ENCODE peak calls at places on chromosome 4, in nine cellular contexts. H is CD8-positive, alpha-beta T cell; K is astrocyte; P is endodermal cell; Y is tibial artery; V is body of pancreas; G is esophagus squamous epithelium; T is fibroblast of lung; B is upper lobe of right lung. C is an unnamed sample. For H3K36me3, the result is how much of the 10 kb centered on the place peaks cover.

GRCh38 chr4:92047209-92047877 is 256.4 kb upstream of the GRID2 start:
- DNase-seq in K (peak), H (no peak), T (peak), B (no peak), P (no peak), G (no peak), Y (no peak), V (no peak), C (no peak)

GRCh38 chr4:99359480-99360204 is 7.1 kb upstream of the ADH1C start:
- DNase-seq in Y (no peak), H (no peak), P (no peak), B (no peak), K (no peak), V (no peak), G (no peak), T (no peak), C (no peak)

GRCh38 chr4:163554870-163555465 is 60.5 kb downstream of the TMA16 start:
- DNase-seq in G (no peak), V (no peak), H (no peak), T (peak), K (no peak), B (no peak), Y (no peak), P (no peak), C (peak)

GRCh38 chr4:86451560-86452322 is 91.9 kb upstream of the MAPK10 start:
- DNase-seq in G (no peak), V (no peak), H (no peak), K (peak), B (no peak), T (peak), Y (no peak), P (peak), C (peak)

GRCh38 chr4:171203425-171203824 is 609.8 kb upstream of the GALNTL6 start:
- DNase-seq in P (no peak), H (no peak), G (no peak), K (peak), T (no peak), B (no peak), V (peak), Y (no peak), C (peak)

GRCh38 chr4:78737951-78738350 is 38.2 kb upstream of the BMP2K start:
- DNase-seq in T (no peak), H (no peak), Y (no peak), P (no peak), B (no peak), K (no peak), G (no peak), V (no peak), C (no peak)

GRCh38 chr4:4182835-4183568 is 43.7 kb downstream of the OTOP1 start:
- DNase-seq in H (no peak), Y (no peak), K (no peak), V (no peak), B (no peak), G (no peak), P (peak), T (peak), C (no peak)

GRCh38 chr4:107379054-107379869 is 340.8 kb downstream of the PAPSS1 start:
- DNase-seq in K (peak), B (no peak), P (no peak), H (no peak), V (no peak), Y (no peak), T (peak), G (no peak), C (peak)

GRCh38 chr4:124970011-124970410 is 257.5 kb upstream of the ANKRD50 start:
- DNase-seq in P (no peak), T (peak), K (peak), H (no peak), B (no peak), V (no peak), Y (no peak), G (no peak), C (peak)

GRCh38 chr4:88661724-88662123 is 35.9 kb downstream of the NAP1L5 start:
- DNase-seq in K (peak), B (no peak), V (no peak), Y (no peak), G (no peak), T (peak), P (no peak), H (no peak), C (peak)

GRCh38 chr4:42709392-42710065 is 52.6 kb upstream of the ATP8A1 start:
- DNase-seq in G (no peak), K (no peak), T (no peak), Y (no peak), B (no peak), V (no peak), P (no peak), H (no peak), C (no peak)

GRCh38 chr4:151004222-151004621 is 10.9 kb downstream of the LRBA start:
- DNase-seq in V (no peak), P (no peak), T (peak), B (no peak), G (no peak), K (peak), Y (no peak), H (no peak), C (peak)

GRCh38 chr4:151604238-151604637 is 156.6 kb downstream of the GATB start:
- DNase-seq in T (peak), V (no peak), G (no peak), H (no peak), K (no peak), Y (no peak), P (no peak), B (no peak), C (peak)

GRCh38 chr4:155999743-156000142 is 46.1 kb upstream of the CTSO start:
- DNase-seq in P (peak), Y (no peak), T (peak), V (no peak), G (no peak), B (no peak), H (no peak), K (no peak), C (no peak)

GRCh38 chr4:119861731-119862130 is 204.9 kb downstream of the MAD2L1 start:
- DNase-seq in T (no peak), P (no peak), K (peak), Y (no peak), V (no peak), G (no peak), B (no peak), H (no peak), C (no peak)

GRCh38 chr4:4625488-4625887 is 83.6 kb upstream of the STX18 start:
- DNase-seq in T (peak), K (no peak), V (no peak), Y (no peak), B (no peak), P (no peak), G (no peak), H (no peak), C (no peak)

GRCh38 chr4:91340843-91341242 is 962.9 kb upstream of the GRID2 start:
- DNase-seq in Y (no peak), B (no peak), V (no peak), G (no peak), P (no peak), H (no peak), T (no peak), K (no peak), C (no peak)

GRCh38 chr4:59537231-59537886 is 1662.8 kb upstream of the ADGRL3 start:
- DNase-seq in K (no peak), H (no peak), V (no peak), T (no peak), P (no peak), G (no peak), B (no peak), Y (no peak), C (peak)

GRCh38 chr4:150115851-150116250 is 37.6 kb downstream of the DCLK2 start:
- DNase-seq in B (no peak), G (no peak), V (no peak), T (no peak), Y (no peak), K (no peak), H (no peak), P (no peak), C (peak)

DNA sequence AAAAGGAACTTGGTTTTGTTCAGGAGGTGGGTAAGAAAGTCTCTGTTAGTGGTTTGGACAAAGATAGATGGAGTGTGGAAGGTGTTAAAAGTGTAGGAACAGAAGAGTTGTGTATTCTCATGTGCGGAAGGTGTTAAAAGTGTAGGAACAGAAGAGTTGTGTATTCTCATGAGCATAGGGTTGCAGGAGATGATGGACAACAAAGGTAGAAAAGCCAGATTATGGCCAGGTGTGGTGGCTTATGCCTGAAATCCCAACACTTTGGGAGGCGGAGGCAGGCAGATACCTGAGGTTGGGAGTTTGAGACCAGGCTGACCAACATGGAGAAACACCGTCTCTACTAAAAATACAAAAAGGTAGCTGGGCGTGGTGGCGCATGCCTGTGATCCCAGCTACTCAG is 2.5 kb downstream of the RPL34 start:
- DNase-seq in K (no peak), B (no peak), T (no peak), H (no peak), V (no peak), Y (no peak), G (no peak), P (no peak), C (no peak)
- H3K36me3 ChIP-seq in K (under half), B (half or more), T (under half), H (under half), V (under half), Y (half or more), G (under half), P (half or more), C (under half)

GRCh38 chr4:56671860-56672259 is 9.2 kb downstream of the HOPX start:
- DNase-seq in T (peak), B (no peak), P (no peak), G (no peak), H (no peak), K (no peak), V (no peak), Y (no peak), C (peak)

GRCh38 chr4:56662782-56663468 is 18.2 kb downstream of the HOPX start:
- DNase-seq in P (peak), G (no peak), V (no peak), B (no peak), Y (no peak), H (no peak), K (no peak), T (no peak), C (no peak)

GRCh38 chr4:56671373-56671772 is 9.7 kb downstream of the HOPX start:
- DNase-seq in K (no peak), B (no peak), V (no peak), T (no peak), G (no peak), H (no peak), P (no peak), Y (no peak), C (no peak)

GRCh38 chr4:56666279-56666678 is 14.8 kb downstream of the HOPX start:
- DNase-seq in B (no peak), G (no peak), Y (no peak), K (no peak), P (no peak), V (no peak), T (no peak), H (no peak), C (no peak)

GRCh38 chr4:56668267-56668666 is 12.8 kb downstream of the HOPX start:
- DNase-seq in Y (no peak), H (no peak), P (peak), V (no peak), K (no peak), T (peak), B (no peak), G (no peak), C (no peak)
- TF ChIP-seq CTCF in Y (peak), H (no peak), P (peak), V (no peak), K (no peak), T (peak), B (peak), G (no peak), C (peak)

GRCh38 chr4:185542626-185543336 is 7.5 kb upstream of the PDLIM3 start:
- DNase-seq in B (no peak), H (no peak), V (peak), Y (peak), K (peak), G (no peak), T (peak), P (no peak), C (no peak)

GRCh38 chr4:185541251-185541671 is 6.0 kb upstream of the PDLIM3 start:
- DNase-seq in K (peak), G (no peak), V (no peak), T (peak), B (no peak), H (no peak), P (no peak), Y (peak), C (no peak)

GRCh38 chr4:185540040-185540439 is 4.7 kb upstream of the PDLIM3 start:
- DNase-seq in K (no peak), G (no peak), Y (no peak), P (no peak), V (no peak), T (no peak), B (no peak), H (no peak), C (no peak)

GRCh38 chr4:185538806-185539205 is 3.5 kb upstream of the PDLIM3 start:
- DNase-seq in K (no peak), H (no peak), Y (no peak), G (no peak), B (no peak), T (no peak), P (no peak), V (no peak), C (no peak)

DNA sequence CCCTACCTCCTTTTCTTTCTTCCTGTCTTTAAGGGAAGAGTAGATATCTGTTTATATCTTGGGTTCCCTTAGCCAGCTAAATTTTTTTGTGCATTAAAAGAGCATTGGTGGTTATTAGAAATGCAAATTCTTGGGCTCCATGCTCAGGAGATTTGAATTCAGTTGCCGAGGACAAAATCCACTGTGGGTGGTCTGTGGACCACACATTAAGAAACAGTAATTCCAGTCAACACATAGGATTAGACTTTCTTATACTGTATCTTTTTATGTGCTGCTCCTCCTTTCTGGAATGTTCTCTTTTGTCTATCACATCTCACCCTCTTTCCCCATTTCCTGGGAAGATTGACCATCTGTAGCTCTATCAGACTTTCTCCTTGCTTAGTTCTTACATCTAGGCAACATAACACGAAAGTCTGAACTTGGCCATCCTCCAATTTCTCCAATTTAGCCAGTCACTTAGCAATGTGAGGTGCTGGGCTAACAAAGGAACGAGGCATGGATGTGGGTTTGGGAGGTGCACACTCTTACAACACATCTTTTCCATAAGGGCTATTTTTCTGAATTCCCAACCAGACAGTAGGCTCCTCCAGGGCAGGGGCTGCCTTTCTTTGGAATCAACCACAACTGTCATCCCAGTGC is 5.3 kb upstream of the PDLIM3 start:
- DNase-seq in Y (no peak), T (no peak), H (no peak), V (no peak), K (no peak), P (no peak), B (no peak), G (no peak), C (no peak)
- H3K4me3 ChIP-seq in Y (no peak), T (no peak), H (no peak), V (no peak), K (no peak), P (no peak), B (no peak), G (no peak), C (no peak)

GRCh38 chr4:2914220-2915126 is 48.7 kb downstream of the NOP14 start:
- DNase-seq in V (no peak), Y (no peak), H (no peak), B (peak), P (no peak), K (no peak), G (no peak), T (no peak), C (no peak)
- H3K36me3 ChIP-seq in V (under half), Y (half or more), H (under half), B (half or more), P (half or more), K (under half), G (under half), T (under half), C (under half)

DNA sequence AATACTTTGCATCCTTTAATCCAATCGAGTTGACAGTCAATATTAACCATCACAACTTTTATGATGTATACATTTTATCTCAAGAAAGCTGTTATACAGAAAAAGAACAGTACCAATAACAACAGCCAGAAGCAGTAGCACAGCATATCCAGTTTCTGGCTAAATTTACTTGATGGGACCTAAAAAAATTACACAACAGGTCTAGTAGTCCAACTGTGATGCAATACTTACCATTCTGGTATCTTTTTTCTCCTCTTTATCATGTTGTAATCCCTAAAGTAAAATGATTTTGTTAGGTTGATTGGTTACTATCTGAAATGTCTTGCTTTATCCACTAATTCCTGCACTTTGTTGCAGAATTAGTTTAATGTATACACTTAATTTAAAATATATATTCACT is 1150.6 kb downstream of the FAT4 start:
- DNase-seq in V (no peak), K (no peak), H (no peak), B (no peak), Y (no peak), G (no peak), P (no peak), T (peak), C (no peak)
- TF ChIP-seq CTCF in V (no peak), K (no peak), H (no peak), B (no peak), Y (no peak), G (no peak), P (no peak), T (no peak), C (no peak)

GRCh38 chr4:72194046-72194445 is 162.2 kb downstream of the NPFFR2 start:
- DNase-seq in G (no peak), T (no peak), V (no peak), K (no peak), B (no peak), Y (no peak), H (no peak), P (no peak), C (no peak)
- H3K4me3 ChIP-seq in G (no peak), T (no peak), V (no peak), K (no peak), B (no peak), Y (no peak), H (no peak), P (no peak), C (no peak)

GRCh38 chr4:127889903-127890302 is 9.2 kb downstream of the PLK4 start:
- DNase-seq in T (no peak), Y (no peak), P (no peak), B (no peak), K (peak), H (no peak), V (no peak), G (no peak), C (no peak)

GRCh38 chr4:127888559-127888958 is 7.9 kb downstream of the PLK4 start:
- DNase-seq in H (no peak), K (no peak), G (no peak), P (no peak), T (no peak), Y (no peak), B (no peak), V (no peak), C (no peak)
- H3K36me3 ChIP-seq in H (under half), K (under half), G (under half), P (half or more), T (under half), Y (under half), B (under half), V (under half), C (under half)

GRCh38 chr4:7151668-7152227 is 40.6 kb upstream of the SORCS2 start:
- DNase-seq in V (no peak), G (no peak), T (no peak), Y (no peak), H (no peak), P (no peak), B (no peak), K (no peak), C (no peak)
- TF ChIP-seq CTCF in V (peak), G (no peak), T (no peak), Y (no peak), H (no peak), P (no peak), B (no peak), K (peak), C (no peak)

C was measured in bronchial epithelial cell.